ENCODE peak calls at places on chromosomes 7 and 10, in seven cellular contexts. One of them, this sample, is unnamed.

GRCh38 chr7:132865366-132865765 is 216.5 kb downstream of the CHCHD3 start:
- DNase-seq in IMR-90: no peak
- DNase-seq in H9: no peak
- DNase-seq in neuronal stem cell: no peak
- DNase-seq in mesendoderm: no peak
- DNase-seq in mesenchymal stem cell: no peak
- DNase-seq in trophoblast cell: no peak
- DNase-seq in this sample: no peak

GRCh38 chr10:72272689-72273409 is 875 bp upstream of the DDIT4 start:
- DNase-seq in IMR-90: peak
- DNase-seq in H9: peak
- DNase-seq in neuronal stem cell: peak
- DNase-seq in mesendoderm: peak
- DNase-seq in mesenchymal stem cell: peak
- DNase-seq in trophoblast cell: peak
- DNase-seq in this sample: peak

GRCh38 chr10:28246023-28246422 is 56.8 kb downstream of the MPP7 start:
- DNase-seq in IMR-90: no peak
- DNase-seq in H9: no peak
- DNase-seq in neuronal stem cell: no peak
- DNase-seq in mesendoderm: no peak
- DNase-seq in mesenchymal stem cell: no peak
- DNase-seq in trophoblast cell: no peak
- DNase-seq in this sample: no peak

GRCh38 chr7:63093481-63093880 is 905.2 kb upstream of the ZNF722 start:
- DNase-seq in IMR-90: no peak
- DNase-seq in H9: no peak
- DNase-seq in neuronal stem cell: no peak
- DNase-seq in mesendoderm: no peak
- DNase-seq in mesenchymal stem cell: no peak
- DNase-seq in trophoblast cell: no peak
- DNase-seq in this sample: no peak

GRCh38 chr10:122974034-122974433 is 6.2 kb upstream of the PSTK start:
- DNase-seq in IMR-90: peak
- DNase-seq in H9: no peak
- DNase-seq in neuronal stem cell: no peak
- DNase-seq in mesendoderm: no peak
- DNase-seq in mesenchymal stem cell: peak
- DNase-seq in trophoblast cell: no peak
- DNase-seq in this sample: no peak

GRCh38 chr7:99340659-99341058 is 15.0 kb downstream of the ARPC1A start:
- DNase-seq in IMR-90: peak
- DNase-seq in H9: no peak
- DNase-seq in neuronal stem cell: no peak
- DNase-seq in mesendoderm: no peak
- DNase-seq in mesenchymal stem cell: peak
- DNase-seq in trophoblast cell: no peak
- DNase-seq in this sample: no peak

GRCh38 chr7:132430041-132430440 is 146.2 kb downstream of the PLXNA4 start:
- DNase-seq in IMR-90: no peak
- DNase-seq in H9: no peak
- DNase-seq in neuronal stem cell: no peak
- DNase-seq in mesendoderm: no peak
- DNase-seq in mesenchymal stem cell: no peak
- DNase-seq in trophoblast cell: no peak
- DNase-seq in this sample: no peak

GRCh38 chr7:156073366-156074052 is 261.2 kb upstream of the SHH start:
- DNase-seq in IMR-90: no peak
- DNase-seq in H9: no peak
- DNase-seq in neuronal stem cell: no peak
- DNase-seq in mesendoderm: no peak
- DNase-seq in mesenchymal stem cell: no peak
- DNase-seq in trophoblast cell: no peak
- DNase-seq in this sample: no peak

GRCh38 chr10:4170181-4170580 is 385.2 kb upstream of the KLF6 start:
- DNase-seq in IMR-90: no peak
- DNase-seq in H9: no peak
- DNase-seq in neuronal stem cell: no peak
- DNase-seq in mesendoderm: no peak
- DNase-seq in mesenchymal stem cell: no peak
- DNase-seq in trophoblast cell: peak
- DNase-seq in this sample: no peak

GRCh38 chr7:26159243-26159642 is 7.2 kb downstream of the NFE2L3 start:
- DNase-seq in IMR-90: no peak
- DNase-seq in H9: no peak
- DNase-seq in neuronal stem cell: no peak
- DNase-seq in mesendoderm: peak
- DNase-seq in mesenchymal stem cell: no peak
- DNase-seq in trophoblast cell: no peak
- DNase-seq in this sample: no peak

GRCh38 chr10:77244746-77245145 is 392.9 kb downstream of the KCNMA1 start:
- DNase-seq in IMR-90: no peak
- DNase-seq in H9: no peak
- DNase-seq in neuronal stem cell: no peak
- DNase-seq in mesendoderm: peak
- DNase-seq in mesenchymal stem cell: no peak
- DNase-seq in trophoblast cell: no peak
- DNase-seq in this sample: no peak

GRCh38 chr7:75962607-75963382 is 31.6 kb downstream of the TMEM120A start:
- DNase-seq in IMR-90: peak
- DNase-seq in H9: no peak
- DNase-seq in neuronal stem cell: peak
- DNase-seq in mesendoderm: no peak
- DNase-seq in mesenchymal stem cell: peak
- DNase-seq in trophoblast cell: peak
- DNase-seq in this sample: no peak

GRCh38 chr7:134935701-134936100 is 50.6 kb upstream of the AGBL3 start:
- DNase-seq in IMR-90: peak
- DNase-seq in H9: no peak
- DNase-seq in neuronal stem cell: no peak
- DNase-seq in mesendoderm: no peak
- DNase-seq in mesenchymal stem cell: no peak
- DNase-seq in trophoblast cell: no peak
- DNase-seq in this sample: no peak

GRCh38 chr10:6878067-6878412 is 298.0 kb upstream of the PRKCQ start:
- DNase-seq in IMR-90: no peak
- DNase-seq in H9: peak
- DNase-seq in neuronal stem cell: no peak
- DNase-seq in mesendoderm: peak
- DNase-seq in mesenchymal stem cell: no peak
- DNase-seq in trophoblast cell: no peak
- DNase-seq in this sample: peak

GRCh38 chr7:115249080-115249479 is 327.2 kb downstream of the MDFIC start:
- DNase-seq in IMR-90: peak
- DNase-seq in H9: no peak
- DNase-seq in neuronal stem cell: no peak
- DNase-seq in mesendoderm: no peak
- DNase-seq in mesenchymal stem cell: peak
- DNase-seq in trophoblast cell: no peak
- DNase-seq in this sample: no peak

GRCh38 chr10:12708921-12709320 is 292.6 kb downstream of the CCDC3 start:
- DNase-seq in IMR-90: peak
- DNase-seq in H9: no peak
- DNase-seq in neuronal stem cell: no peak
- DNase-seq in mesendoderm: peak
- DNase-seq in mesenchymal stem cell: peak
- DNase-seq in trophoblast cell: no peak
- DNase-seq in this sample: no peak

GRCh38 chr10:5892007-5892406 is 2.0 kb downstream of the FBH1 start:
- DNase-seq in IMR-90: no peak
- DNase-seq in H9: no peak
- DNase-seq in neuronal stem cell: no peak
- DNase-seq in mesendoderm: no peak
- DNase-seq in mesenchymal stem cell: no peak
- DNase-seq in trophoblast cell: no peak
- DNase-seq in this sample: no peak

GRCh38 chr7:135734343-135734689 is 6.3 kb upstream of the SLC13A4 start:
- DNase-seq in IMR-90: no peak
- DNase-seq in H9: no peak
- DNase-seq in neuronal stem cell: no peak
- DNase-seq in mesendoderm: no peak
- DNase-seq in mesenchymal stem cell: no peak
- DNase-seq in trophoblast cell: no peak
- DNase-seq in this sample: no peak

GRCh38 chr10:133129151-133129853 is 30.7 kb upstream of the KNDC1 start:
- DNase-seq in IMR-90: no peak
- DNase-seq in H9: no peak
- DNase-seq in neuronal stem cell: no peak
- DNase-seq in mesendoderm: no peak
- DNase-seq in mesenchymal stem cell: no peak
- DNase-seq in trophoblast cell: no peak
- DNase-seq in this sample: no peak
- H3K23ac ChIP-seq in IMR-90: no peak
- H3K23ac ChIP-seq in H9: no peak
- H3K23ac ChIP-seq in neuronal stem cell: peak
- H3K23ac ChIP-seq in mesendoderm: no peak
- H3K23ac ChIP-seq in mesenchymal stem cell: no peak
- H3K23ac ChIP-seq in trophoblast cell: no peak
- H3K23ac ChIP-seq in this sample: no peak

GRCh38 chr7:35370694-35371093 is 116.8 kb upstream of the TBX20 start:
- DNase-seq in IMR-90: no peak
- DNase-seq in H9: no peak
- DNase-seq in neuronal stem cell: no peak
- DNase-seq in mesendoderm: no peak
- DNase-seq in mesenchymal stem cell: no peak
- DNase-seq in trophoblast cell: no peak
- DNase-seq in this sample: no peak
- H3K23ac ChIP-seq in IMR-90: no peak
- H3K23ac ChIP-seq in H9: no peak
- H3K23ac ChIP-seq in neuronal stem cell: no peak
- H3K23ac ChIP-seq in mesendoderm: no peak
- H3K23ac ChIP-seq in mesenchymal stem cell: no peak
- H3K23ac ChIP-seq in trophoblast cell: no peak
- H3K23ac ChIP-seq in this sample: no peak

DNA sequence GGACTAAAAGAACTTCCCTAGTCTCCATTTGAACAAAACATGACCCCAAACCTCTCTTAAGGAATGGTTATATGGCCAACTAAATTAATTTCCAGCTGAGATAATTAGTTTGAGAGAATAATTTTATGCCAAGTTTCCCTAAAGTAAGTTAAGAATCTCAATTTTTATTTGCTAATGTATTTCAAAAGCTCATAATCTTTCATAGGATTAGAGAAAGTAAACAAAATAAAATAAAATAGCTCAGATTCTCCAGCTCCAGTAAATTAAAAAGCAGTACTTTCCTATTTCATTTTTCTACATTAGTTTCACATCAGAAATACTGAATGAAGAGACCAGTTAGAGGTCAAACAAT is 44.4 kb downstream of the ENO4 start:
- DNase-seq in IMR-90: no peak
- DNase-seq in H9: no peak
- DNase-seq in neuronal stem cell: no peak
- DNase-seq in mesendoderm: no peak
- DNase-seq in mesenchymal stem cell: no peak
- DNase-seq in trophoblast cell: no peak
- DNase-seq in this sample: no peak
- H3K23ac ChIP-seq in IMR-90: no peak
- H3K23ac ChIP-seq in H9: no peak
- H3K23ac ChIP-seq in neuronal stem cell: no peak
- H3K23ac ChIP-seq in mesendoderm: no peak
- H3K23ac ChIP-seq in mesenchymal stem cell: no peak
- H3K23ac ChIP-seq in trophoblast cell: no peak
- H3K23ac ChIP-seq in this sample: no peak

DNA sequence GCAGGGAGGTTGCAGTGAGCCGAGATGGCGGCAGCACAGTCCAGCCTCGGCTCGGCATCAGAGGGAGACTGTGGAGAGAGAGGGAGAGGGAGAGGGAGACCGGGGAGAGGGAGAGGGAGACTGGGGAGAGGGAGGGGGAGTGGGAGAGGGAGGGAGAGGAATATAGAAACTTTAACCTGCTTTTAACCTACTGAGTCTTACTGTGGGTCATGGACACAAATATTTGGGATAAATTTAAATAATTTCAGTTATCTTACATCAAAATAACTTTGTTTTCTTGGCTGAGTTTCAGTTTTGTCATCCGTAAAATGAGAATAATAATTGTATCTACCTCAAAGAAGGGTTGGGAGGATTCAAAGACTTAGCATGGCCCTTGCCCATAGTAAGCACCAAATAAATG is 319.8 kb downstream of the LRMDA start:
- DNase-seq in IMR-90: no peak
- DNase-seq in H9: no peak
- DNase-seq in neuronal stem cell: no peak
- DNase-seq in mesendoderm: no peak
- DNase-seq in mesenchymal stem cell: no peak
- DNase-seq in trophoblast cell: no peak
- DNase-seq in this sample: no peak
- H3K23ac ChIP-seq in IMR-90: no peak
- H3K23ac ChIP-seq in H9: no peak
- H3K23ac ChIP-seq in neuronal stem cell: no peak
- H3K23ac ChIP-seq in mesendoderm: no peak
- H3K23ac ChIP-seq in mesenchymal stem cell: no peak
- H3K23ac ChIP-seq in trophoblast cell: no peak
- H3K23ac ChIP-seq in this sample: no peak

GRCh38 chr7:4871056-4871680 is 9.3 kb upstream of the PAPOLB start:
- DNase-seq in IMR-90: no peak
- DNase-seq in H9: no peak
- DNase-seq in neuronal stem cell: no peak
- DNase-seq in mesendoderm: no peak
- DNase-seq in mesenchymal stem cell: peak
- DNase-seq in trophoblast cell: no peak
- DNase-seq in this sample: no peak
- H3K23ac ChIP-seq in IMR-90: no peak
- H3K23ac ChIP-seq in H9: no peak
- H3K23ac ChIP-seq in neuronal stem cell: peak
- H3K23ac ChIP-seq in mesendoderm: no peak
- H3K23ac ChIP-seq in mesenchymal stem cell: no peak
- H3K23ac ChIP-seq in trophoblast cell: no peak
- H3K23ac ChIP-seq in this sample: no peak

DNA sequence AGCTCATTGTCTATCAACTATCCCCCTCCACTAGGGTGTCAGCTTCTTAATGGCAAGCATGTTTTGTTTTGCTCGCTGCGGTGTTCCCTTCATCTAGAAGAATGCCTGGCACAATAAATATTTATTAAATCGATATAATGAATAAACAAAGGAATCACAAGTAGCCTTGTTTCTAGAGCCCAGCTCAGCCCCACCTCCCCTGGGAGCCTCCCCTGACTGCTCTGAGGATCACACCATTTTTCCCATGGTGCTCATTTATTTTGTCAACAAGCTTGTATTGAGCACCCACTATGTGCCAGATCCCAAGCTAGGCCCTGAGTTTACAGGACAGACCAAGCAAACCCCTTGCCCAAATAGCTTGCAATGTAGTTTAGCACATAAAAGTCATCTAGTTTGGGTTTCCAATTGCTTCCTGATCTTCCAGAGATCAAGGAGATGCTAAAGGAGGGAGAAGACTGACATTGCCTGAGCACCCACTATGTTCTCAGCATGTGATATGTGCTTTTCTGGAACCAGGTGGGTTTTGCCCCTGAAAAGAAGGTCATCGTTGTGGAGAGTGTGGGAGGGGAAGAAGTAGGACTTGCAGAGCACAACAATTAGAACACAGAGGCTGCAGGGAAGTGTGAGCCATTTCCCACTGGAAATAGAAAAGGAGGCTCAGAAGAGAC is 42.3 kb upstream of the GPAM start:
- DNase-seq in IMR-90: no peak
- DNase-seq in H9: no peak
- DNase-seq in neuronal stem cell: no peak
- DNase-seq in mesendoderm: no peak
- DNase-seq in mesenchymal stem cell: no peak
- DNase-seq in trophoblast cell: no peak
- DNase-seq in this sample: no peak
- H3K23ac ChIP-seq in IMR-90: no peak
- H3K23ac ChIP-seq in H9: no peak
- H3K23ac ChIP-seq in neuronal stem cell: no peak
- H3K23ac ChIP-seq in mesendoderm: no peak
- H3K23ac ChIP-seq in mesenchymal stem cell: no peak
- H3K23ac ChIP-seq in trophoblast cell: no peak
- H3K23ac ChIP-seq in this sample: no peak